ENCODE peak calls at places on chromosome 7, in six cellular contexts. L is GM12891, J is K562, C is GM12878, X is H1, I is HepG2. N is an unnamed sample.
A peak's percentile ranks its signal among the peaks of the same experiment; 100 is the strongest.

GRCh38 chr7:147636553-147636952 is 954.0 kb upstream of the C7orf33 start:
- DNase-seq in X (no peak), I (no peak), C (no peak), L (no peak), J (no peak), N (no peak)

GRCh38 chr7:54813398-54813797 is 54.4 kb upstream of the SEC61G start:
- DNase-seq in C (no peak), L (no peak), I (no peak), X (no peak), J (no peak), N (no peak)

GRCh38 chr7:95476072-95476845 is 9.5 kb upstream of the ASB4 start:
- DNase-seq in J (no peak), C (no peak), X (no peak), I (no peak), L (no peak), N (no peak)

GRCh38 chr7:58086871-58087535 is 637.0 kb downstream of the ZNF716 start:
- DNase-seq in L (no peak), C (no peak), I (no peak), X (no peak), J (no peak), N (no peak)

GRCh38 chr7:82442492-82443043 is 1.0 kb downstream of the CACNA2D1 start:
- DNase-seq in L (no peak), X (no peak), J (no peak), C (no peak), I (no peak), N (no peak)

GRCh38 chr7:124702385-124702784 is 63.2 kb downstream of the GPR37 start:
- DNase-seq in C (no peak), X (no peak), L (no peak), J (no peak), I (no peak), N (no peak)

GRCh38 chr7:101743241-101743994 is 74.0 kb upstream of the CUX1 start:
- DNase-seq in I (no peak), L (peak; percentile 58), C (no peak), J (peak; percentile 78), X (peak; percentile 25), N (peak; percentile 59)

GRCh38 chr7:96238976-96239766 is 82.7 kb downstream of the SLC25A13 start:
- DNase-seq in L (no peak), J (no peak), C (no peak), I (no peak), X (no peak), N (no peak)

GRCh38 chr7:100856871-100857282 is 4.4 kb downstream of the SLC12A9 start:
- DNase-seq in C (no peak), J (no peak), X (no peak), L (no peak), I (no peak), N (no peak)

GRCh38 chr7:110592557-110592956 is 498.4 kb upstream of the LRRN3 start:
- DNase-seq in C (no peak), L (no peak), X (no peak), J (no peak), I (no peak), N (no peak)

GRCh38 chr7:74042746-74043522 is 15.0 kb downstream of the ELN start:
- DNase-seq in J (no peak), L (no peak), I (no peak), X (no peak), C (no peak), N (no peak)

GRCh38 chr7:11212816-11213215 is 239.1 kb downstream of the PHF14 start:
- DNase-seq in J (no peak), C (no peak), X (no peak), I (no peak), L (no peak), N (no peak)

GRCh38 chr7:29035044-29035740 is 77.1 kb upstream of the TRIL start:
- DNase-seq in J (no peak), I (peak; percentile 80), X (no peak), C (no peak), L (no peak), N (no peak)

GRCh38 chr7:116271161-116271979 is 61.0 kb downstream of the TES start:
- DNase-seq in J (no peak), C (no peak), L (no peak), I (no peak), X (no peak), N (no peak)

GRCh38 chr7:94069154-94069739 is 65.1 kb upstream of the BET1 start:
- DNase-seq in X (no peak), C (peak; percentile 21), I (no peak), J (no peak), L (no peak), N (peak; percentile 5)

GRCh38 chr7:37284805-37285211 is 163.9 kb downstream of the ELMO1 start:
- DNase-seq in X (peak; percentile 23), L (peak; percentile 22), I (peak; percentile 16), J (peak; percentile 52), C (peak; percentile 9), N (peak; percentile 13)

GRCh38 chr7:154383045-154383444 is 330.8 kb downstream of the DPP6 start:
- DNase-seq in J (no peak), X (no peak), C (no peak), I (peak; percentile 67), L (no peak), N (no peak)

GRCh38 chr7:130910949-130911944 is 177.2 kb upstream of the KLF14 start:
- DNase-seq in C (no peak), X (no peak), L (no peak), J (peak; percentile 51), I (peak; percentile 28), N (no peak)

GRCh38 chr7:130907439-130907838 is 173.4 kb upstream of the KLF14 start:
- DNase-seq in C (no peak), X (no peak), I (no peak), L (no peak), J (no peak), N (no peak)

GRCh38 chr7:130908345-130909160 is 174.5 kb upstream of the KLF14 start:
- DNase-seq in C (no peak), I (no peak), X (no peak), J (no peak), L (no peak), N (no peak)

GRCh38 chr7:130909881-130910672 is 176.1 kb upstream of the KLF14 start:
- DNase-seq in J (peak; percentile 61), I (no peak), C (no peak), X (no peak), L (no peak), N (no peak)

DNA sequence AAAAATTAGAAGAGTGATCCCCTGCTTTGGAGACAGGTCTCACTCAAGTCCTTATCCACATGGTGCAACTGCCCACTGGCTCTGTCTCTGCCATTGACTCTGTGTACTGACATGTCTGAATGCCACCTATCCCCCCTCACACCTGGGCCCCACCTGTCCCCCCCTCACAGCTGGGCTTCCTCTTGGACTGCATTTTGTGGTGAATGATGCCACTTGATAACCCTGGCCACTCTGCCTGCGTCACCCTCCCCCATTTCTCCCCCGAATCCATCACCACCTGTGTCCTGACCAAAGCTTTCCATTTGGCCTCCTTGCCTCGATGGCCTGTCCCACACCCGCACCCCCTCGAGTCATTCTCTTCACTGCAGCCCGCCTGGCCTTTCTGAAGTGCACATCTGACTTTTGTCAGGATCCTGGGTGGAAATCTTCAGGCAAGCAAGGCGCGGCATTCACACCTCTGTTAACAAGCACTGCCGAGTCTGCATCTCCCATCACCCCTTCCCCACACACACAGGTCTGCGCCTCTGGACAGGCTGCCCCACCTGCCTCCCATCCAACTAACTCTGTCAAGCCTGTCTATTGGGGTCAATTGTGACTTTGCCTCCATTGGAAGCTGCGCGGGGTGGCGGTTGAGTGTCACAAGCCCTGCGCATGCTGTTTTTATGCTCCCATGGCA is 175.3 kb upstream of the KLF14 start:
- DNase-seq in X (no peak), C (no peak), J (no peak), L (no peak), I (no peak), N (no peak)
- TF ChIP-seq POLR2AphosphoS5 in X (no peak), C (peak; percentile 48), J (no peak), L (peak; percentile 50), I (no peak), N (peak; percentile 44)

GRCh38 chr7:104906032-104906431 is 108.0 kb upstream of the KMT2E start:
- DNase-seq in X (no peak), L (no peak), J (no peak), I (no peak), C (no peak), N (no peak)
- TF ChIP-seq POLR2A in X (no peak), L (no peak), J (no peak), I (no peak), C (no peak), N (no peak)

GRCh38 chr7:85924062-85924461 is 719.6 kb upstream of the GRM3 start:
- DNase-seq in L (no peak), C (no peak), J (no peak), X (no peak), I (peak; percentile 45), N (no peak)

GRCh38 chr7:85928500-85928899 is 715.2 kb upstream of the GRM3 start:
- DNase-seq in J (no peak), I (no peak), X (peak; percentile 41), C (no peak), L (no peak), N (no peak)

GRCh38 chr7:85931919-85932318 is 711.8 kb upstream of the GRM3 start:
- DNase-seq in I (no peak), C (no peak), L (no peak), J (no peak), X (no peak), N (no peak)

GRCh38 chr7:85927226-85927625 is 716.5 kb upstream of the GRM3 start:
- DNase-seq in C (no peak), J (no peak), L (no peak), X (no peak), I (no peak), N (no peak)
- TF ChIP-seq TAF1 in C (no peak), J (no peak), L (no peak), X (no peak), I (no peak), N (no peak)

GRCh38 chr7:44112997-44113763 is 9.0 kb downstream of the AEBP1 start:
- DNase-seq in X (no peak), L (no peak), C (no peak), I (no peak), J (peak; percentile 52), N (no peak)

GRCh38 chr7:44113764-44114354 is 9.5 kb downstream of the POLD2 start:
- DNase-seq in L (no peak), I (no peak), J (no peak), X (no peak), C (no peak), N (no peak)

GRCh38 chr7:44111759-44112158 is 7.6 kb downstream of the AEBP1 start:
- DNase-seq in I (no peak), C (no peak), X (no peak), L (no peak), J (no peak), N (no peak)

GRCh38 chr7:44110724-44111635 is 6.8 kb downstream of the AEBP1 start:
- DNase-seq in C (no peak), J (no peak), X (no peak), I (no peak), L (no peak), N (no peak)

DNA sequence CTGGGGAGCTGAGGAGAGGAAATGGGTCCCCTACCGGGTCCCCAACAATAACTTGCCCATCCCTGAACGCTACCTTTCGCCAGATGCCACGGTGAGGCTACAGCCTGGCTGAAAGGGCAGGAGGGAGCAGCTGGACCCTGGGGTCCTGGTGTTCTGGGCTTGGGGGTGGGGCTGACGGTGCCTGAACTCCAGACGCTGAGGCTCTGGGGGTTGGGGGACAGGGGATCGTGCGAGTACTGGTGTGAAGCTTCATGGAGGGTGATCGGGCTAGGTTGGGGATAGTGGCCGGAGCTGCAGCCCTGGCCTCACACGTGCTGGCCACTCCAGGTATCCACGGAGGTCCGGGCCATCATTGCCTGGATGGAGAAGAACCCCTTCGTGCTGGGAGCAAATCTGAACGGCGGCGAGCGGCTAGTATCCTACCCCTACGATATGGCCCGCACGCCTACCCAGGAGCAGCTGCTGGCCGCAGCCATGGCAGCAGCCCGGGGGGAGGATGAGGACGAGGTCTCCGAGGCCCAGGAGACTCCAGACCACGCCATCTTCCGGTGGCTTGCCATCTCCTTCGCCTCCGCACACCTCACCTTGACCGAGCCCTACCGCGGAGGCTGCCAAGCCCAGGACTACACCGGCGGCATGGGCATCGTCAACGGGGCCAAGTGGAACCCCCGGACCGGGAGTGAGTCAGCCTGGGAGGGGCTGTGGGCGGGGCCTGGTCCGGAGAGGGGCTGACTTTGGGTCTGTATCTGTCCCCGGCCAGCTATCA is 8.3 kb downstream of the AEBP1 start:
- DNase-seq in I (no peak), C (no peak), X (no peak), L (no peak), J (peak; percentile 64), N (no peak)
- TF ChIP-seq POLR2AphosphoS5 in I (no peak), C (no peak), X (no peak), L (no peak), J (peak; percentile 2), N (no peak)